ENCODE peak calls at places on chromosomes 13 and 19, in seven cellular contexts. One of them, this sample, is unnamed.

GRCh38 chr13:51494151-51494550 is 41.3 kb upstream of the INTS6 start:
- DNase-seq in heart left ventricle: no peak
- DNase-seq in HFF-Myc: no peak
- DNase-seq in testis: no peak
- DNase-seq in astrocyte of the cerebellum: no peak
- DNase-seq in tibial nerve: no peak
- DNase-seq in uterus: no peak
- DNase-seq in this sample: no peak

GRCh38 chr13:29654807-29655547 is 59.5 kb upstream of the SLC7A1 start:
- DNase-seq in heart left ventricle: no peak
- DNase-seq in HFF-Myc: peak; percentile 87
- DNase-seq in testis: no peak
- DNase-seq in astrocyte of the cerebellum: peak; percentile 18
- DNase-seq in tibial nerve: no peak
- DNase-seq in uterus: no peak
- DNase-seq in this sample: no peak

GRCh38 chr13:50494110-50494509 is 349.4 kb downstream of the DLEU7 start:
- DNase-seq in heart left ventricle: no peak
- DNase-seq in HFF-Myc: no peak
- DNase-seq in testis: no peak
- DNase-seq in astrocyte of the cerebellum: no peak
- DNase-seq in tibial nerve: no peak
- DNase-seq in uterus: no peak
- DNase-seq in this sample: no peak

GRCh38 chr13:83975668-83976165 is 93.4 kb upstream of the SLITRK1 start:
- DNase-seq in heart left ventricle: no peak
- DNase-seq in HFF-Myc: no peak
- DNase-seq in testis: no peak
- DNase-seq in astrocyte of the cerebellum: no peak
- DNase-seq in tibial nerve: no peak
- DNase-seq in uterus: no peak
- DNase-seq in this sample: no peak

GRCh38 chr19:29547981-29548380 is 22.2 kb downstream of the VSTM2B start:
- DNase-seq in heart left ventricle: no peak
- DNase-seq in HFF-Myc: no peak
- DNase-seq in testis: no peak
- DNase-seq in astrocyte of the cerebellum: no peak
- DNase-seq in tibial nerve: no peak
- DNase-seq in uterus: no peak
- DNase-seq in this sample: no peak

GRCh38 chr13:40668335-40668734 is 1.9 kb upstream of the FOXO1 start:
- DNase-seq in heart left ventricle: peak; percentile 50
- DNase-seq in HFF-Myc: no peak
- DNase-seq in testis: peak; percentile 33
- DNase-seq in astrocyte of the cerebellum: no peak
- DNase-seq in tibial nerve: peak; percentile 63
- DNase-seq in uterus: peak; percentile 51
- DNase-seq in this sample: peak; percentile 73

GRCh38 chr19:51410950-51411748 is 6.3 kb downstream of the SIGLEC10 start:
- DNase-seq in heart left ventricle: no peak
- DNase-seq in HFF-Myc: no peak
- DNase-seq in testis: no peak
- DNase-seq in astrocyte of the cerebellum: no peak
- DNase-seq in tibial nerve: no peak
- DNase-seq in uterus: no peak
- DNase-seq in this sample: no peak

GRCh38 chr13:66518068-66518467 is 712.1 kb downstream of the PCDH9 start:
- DNase-seq in heart left ventricle: no peak
- DNase-seq in HFF-Myc: no peak
- DNase-seq in testis: no peak
- DNase-seq in astrocyte of the cerebellum: no peak
- DNase-seq in tibial nerve: no peak
- DNase-seq in uterus: no peak
- DNase-seq in this sample: no peak

GRCh38 chr19:33697766-33698165 is 76.0 kb downstream of the CHST8 start:
- DNase-seq in heart left ventricle: no peak
- DNase-seq in HFF-Myc: no peak
- DNase-seq in testis: no peak
- DNase-seq in astrocyte of the cerebellum: no peak
- DNase-seq in tibial nerve: no peak
- DNase-seq in uterus: no peak
- DNase-seq in this sample: no peak

GRCh38 chr19:42023121-42023942 is 29.3 kb upstream of the ATP1A3 start:
- DNase-seq in heart left ventricle: no peak
- DNase-seq in HFF-Myc: no peak
- DNase-seq in testis: no peak
- DNase-seq in astrocyte of the cerebellum: no peak
- DNase-seq in tibial nerve: no peak
- DNase-seq in uterus: no peak
- DNase-seq in this sample: peak; percentile 92

GRCh38 chr13:99982021-99982740 is 597 bp downstream of the ZIC2 start:
- DNase-seq in heart left ventricle: no peak
- DNase-seq in HFF-Myc: no peak
- DNase-seq in testis: no peak
- DNase-seq in astrocyte of the cerebellum: no peak
- DNase-seq in tibial nerve: no peak
- DNase-seq in uterus: no peak
- DNase-seq in this sample: no peak

GRCh38 chr13:102580552-102581169 is 16.1 kb upstream of the TPP2 start:
- DNase-seq in heart left ventricle: no peak
- DNase-seq in HFF-Myc: no peak
- DNase-seq in testis: peak; percentile 42
- DNase-seq in astrocyte of the cerebellum: peak; percentile 64
- DNase-seq in tibial nerve: peak; percentile 72
- DNase-seq in uterus: no peak
- DNase-seq in this sample: peak; percentile 68

GRCh38 chr19:36136975-36137686 is 2.7 kb upstream of the CAPNS1 start:
- DNase-seq in heart left ventricle: peak; percentile 60
- DNase-seq in HFF-Myc: no peak
- DNase-seq in testis: no peak
- DNase-seq in astrocyte of the cerebellum: no peak
- DNase-seq in tibial nerve: no peak
- DNase-seq in uterus: no peak
- DNase-seq in this sample: no peak

GRCh38 chr13:113176292-113176691 is 17.8 kb downstream of the PROZ start:
- DNase-seq in heart left ventricle: no peak
- DNase-seq in HFF-Myc: no peak
- DNase-seq in testis: no peak
- DNase-seq in astrocyte of the cerebellum: no peak
- DNase-seq in tibial nerve: no peak
- DNase-seq in uterus: no peak
- DNase-seq in this sample: no peak

DNA sequence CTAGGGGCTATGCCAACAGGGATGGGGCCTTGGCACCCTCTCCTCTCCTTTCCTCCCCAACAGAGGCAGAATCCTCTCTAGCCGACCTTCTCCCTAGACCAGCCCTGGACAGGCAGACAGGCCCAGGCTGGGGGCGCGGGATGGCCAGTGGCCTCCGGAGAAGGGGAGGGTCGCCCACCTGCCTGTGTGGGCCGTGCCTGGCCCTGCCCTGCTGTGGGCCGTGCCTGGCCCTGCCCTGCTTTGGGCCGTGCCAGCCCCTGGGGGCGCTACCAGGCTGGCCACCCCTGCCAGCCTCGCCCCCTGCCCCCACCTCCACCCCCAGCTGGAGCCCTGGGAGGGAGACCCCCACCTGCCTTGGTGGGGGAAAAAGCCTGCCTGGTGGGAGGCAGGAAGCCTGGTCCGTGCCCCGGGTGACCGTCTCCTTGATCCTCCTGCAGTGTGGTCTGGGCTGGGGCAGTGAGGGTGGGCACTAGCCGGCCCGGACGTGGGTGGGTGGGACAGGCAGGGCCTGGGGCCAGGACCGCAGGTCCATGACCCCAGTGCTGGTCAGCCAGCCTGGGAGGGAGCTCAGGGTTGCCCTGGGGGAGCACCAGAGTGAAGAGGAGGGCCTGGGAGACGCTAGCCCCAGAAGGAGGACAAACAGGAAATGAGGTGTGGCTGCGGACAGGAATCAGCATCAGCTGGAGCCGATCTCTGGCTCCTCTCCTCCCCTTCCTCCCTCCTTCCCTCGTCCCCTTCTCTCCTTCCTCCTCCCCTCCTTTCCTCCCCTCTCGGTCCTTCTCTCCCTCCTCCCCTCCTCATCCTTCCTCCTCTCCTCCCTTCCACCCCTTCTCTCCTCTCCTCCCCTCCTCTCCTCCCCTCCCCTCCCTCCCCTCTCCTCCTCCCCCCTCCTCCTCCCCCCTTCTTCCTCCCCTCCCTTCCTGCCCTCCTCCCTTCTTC is 5.1 kb upstream of the MKNK2 start:
- DNase-seq in heart left ventricle: peak; percentile 77
- DNase-seq in HFF-Myc: peak; percentile 69
- DNase-seq in testis: peak; percentile 62
- DNase-seq in astrocyte of the cerebellum: no peak
- DNase-seq in tibial nerve: peak; percentile 66
- DNase-seq in uterus: peak; percentile 77
- DNase-seq in this sample: peak; percentile 71
- TF ChIP-seq CTCF in heart left ventricle: no peak
- TF ChIP-seq CTCF in HFF-Myc: no peak
- TF ChIP-seq CTCF in testis: no peak
- TF ChIP-seq CTCF in astrocyte of the cerebellum: no peak
- TF ChIP-seq CTCF in tibial nerve: no peak
- TF ChIP-seq CTCF in uterus: no peak
- TF ChIP-seq CTCF in this sample: no peak

GRCh38 chr19:861099-861755 is 1.8 kb downstream of the CFD start:
- DNase-seq in heart left ventricle: no peak
- DNase-seq in HFF-Myc: no peak
- DNase-seq in testis: no peak
- DNase-seq in astrocyte of the cerebellum: no peak
- DNase-seq in tibial nerve: no peak
- DNase-seq in uterus: no peak
- DNase-seq in this sample: no peak

GRCh38 chr19:861756-862528 is 2.5 kb downstream of the CFD start:
- DNase-seq in heart left ventricle: no peak
- DNase-seq in HFF-Myc: no peak
- DNase-seq in testis: peak; percentile 68
- DNase-seq in astrocyte of the cerebellum: no peak
- DNase-seq in tibial nerve: no peak
- DNase-seq in uterus: no peak
- DNase-seq in this sample: peak; percentile 97

GRCh38 chr19:862529-863304 is 3.3 kb downstream of the CFD start:
- DNase-seq in heart left ventricle: peak; percentile 46
- DNase-seq in HFF-Myc: no peak
- DNase-seq in testis: peak; percentile 79
- DNase-seq in astrocyte of the cerebellum: no peak
- DNase-seq in tibial nerve: peak; percentile 64
- DNase-seq in uterus: peak; percentile 62
- DNase-seq in this sample: peak; percentile 95

GRCh38 chr19:858868-859843 is at the start of gene CFD:
- DNase-seq in heart left ventricle: peak; percentile 60
- DNase-seq in HFF-Myc: no peak
- DNase-seq in testis: peak; percentile 58
- DNase-seq in astrocyte of the cerebellum: no peak
- DNase-seq in tibial nerve: peak; percentile 75
- DNase-seq in uterus: no peak
- DNase-seq in this sample: no peak

GRCh38 chr19:860481-861098 is 1.1 kb downstream of the CFD start:
- DNase-seq in heart left ventricle: no peak
- DNase-seq in HFF-Myc: no peak
- DNase-seq in testis: peak; percentile 69
- DNase-seq in astrocyte of the cerebellum: no peak
- DNase-seq in tibial nerve: peak; percentile 66
- DNase-seq in uterus: no peak
- DNase-seq in this sample: peak; percentile 80
- H3K4me3 ChIP-seq in heart left ventricle: peak overlapping the region; percentile 59
- H3K4me3 ChIP-seq in HFF-Myc: peak overlapping the region; percentile 35
- H3K4me3 ChIP-seq in testis: peak overlapping the region; percentile 37
- H3K4me3 ChIP-seq in astrocyte of the cerebellum: peak overlapping the region; percentile 32
- H3K4me3 ChIP-seq in tibial nerve: peak overlapping the region; percentile 32
- H3K4me3 ChIP-seq in uterus: peak overlapping the region; percentile 7
- H3K4me3 ChIP-seq in this sample: no peak overlapping the region

GRCh38 chr13:48398450-48399095 is 14.3 kb downstream of the LPAR6 start:
- DNase-seq in heart left ventricle: no peak
- DNase-seq in HFF-Myc: no peak
- DNase-seq in testis: no peak
- DNase-seq in astrocyte of the cerebellum: no peak
- DNase-seq in tibial nerve: no peak
- DNase-seq in uterus: no peak
- DNase-seq in this sample: no peak

GRCh38 chr13:48400090-48400694 is 12.7 kb downstream of the LPAR6 start:
- DNase-seq in heart left ventricle: no peak
- DNase-seq in HFF-Myc: no peak
- DNase-seq in testis: no peak
- DNase-seq in astrocyte of the cerebellum: no peak
- DNase-seq in tibial nerve: no peak
- DNase-seq in uterus: no peak
- DNase-seq in this sample: no peak

GRCh38 chr13:48401480-48401879 is 11.4 kb downstream of the LPAR6 start:
- DNase-seq in heart left ventricle: no peak
- DNase-seq in HFF-Myc: no peak
- DNase-seq in testis: no peak
- DNase-seq in astrocyte of the cerebellum: no peak
- DNase-seq in tibial nerve: no peak
- DNase-seq in uterus: no peak
- DNase-seq in this sample: no peak

GRCh38 chr13:48402325-48402962 is 10.5 kb downstream of the LPAR6 start:
- DNase-seq in heart left ventricle: no peak
- DNase-seq in HFF-Myc: no peak
- DNase-seq in testis: no peak
- DNase-seq in astrocyte of the cerebellum: no peak
- DNase-seq in tibial nerve: no peak
- DNase-seq in uterus: no peak
- DNase-seq in this sample: no peak

GRCh38 chr13:48400820-48401219 is 12.1 kb downstream of the LPAR6 start:
- DNase-seq in heart left ventricle: no peak
- DNase-seq in HFF-Myc: peak; percentile 32
- DNase-seq in testis: no peak
- DNase-seq in astrocyte of the cerebellum: peak; percentile 56
- DNase-seq in tibial nerve: no peak
- DNase-seq in uterus: no peak
- DNase-seq in this sample: no peak
- TF ChIP-seq CTCF in heart left ventricle: peak; percentile 30
- TF ChIP-seq CTCF in HFF-Myc: no peak
- TF ChIP-seq CTCF in testis: no peak
- TF ChIP-seq CTCF in astrocyte of the cerebellum: no peak
- TF ChIP-seq CTCF in tibial nerve: no peak
- TF ChIP-seq CTCF in uterus: peak; percentile 6
- TF ChIP-seq CTCF in this sample: no peak

DNA sequence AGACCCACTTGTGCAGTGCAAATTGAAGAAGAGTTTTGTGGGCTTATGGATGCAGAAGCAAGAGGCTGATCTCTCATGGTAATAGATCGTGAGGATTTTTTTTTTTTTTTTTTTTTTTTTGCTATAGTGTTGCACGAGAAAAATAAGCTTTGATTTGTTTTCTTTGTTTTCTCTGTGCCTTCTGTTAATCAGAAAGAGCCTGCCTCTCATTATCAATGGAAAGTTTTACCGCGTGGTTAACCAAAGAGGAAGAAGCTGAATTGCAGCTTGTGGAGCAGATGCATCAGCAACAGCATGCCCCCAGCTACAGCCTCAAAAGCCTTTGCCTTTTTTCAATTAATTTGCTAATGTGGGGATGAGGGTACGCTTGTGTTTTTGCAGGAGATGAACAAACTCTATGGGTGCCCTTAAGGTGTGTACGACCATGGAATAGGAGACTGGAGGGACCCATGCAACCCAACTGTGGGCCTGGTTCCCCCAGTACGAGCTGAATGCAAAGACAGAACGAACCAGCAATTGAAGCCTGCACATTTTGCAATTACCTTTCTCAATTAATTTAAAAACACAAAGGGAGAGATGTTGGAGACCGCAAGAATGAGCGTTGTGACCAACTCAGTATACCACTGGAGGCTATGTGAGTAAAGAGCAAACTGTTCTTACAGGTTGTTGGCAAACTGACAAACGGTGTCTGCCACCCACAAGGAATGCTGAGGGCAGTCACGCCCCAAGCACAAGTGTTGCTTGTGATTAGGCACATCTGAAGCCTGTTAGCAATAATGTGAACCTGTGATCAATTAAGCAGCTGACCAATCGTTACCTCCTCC is 58.6 kb upstream of the SPRY2 start:
- DNase-seq in heart left ventricle: no peak
- DNase-seq in HFF-Myc: peak; percentile 15
- DNase-seq in testis: no peak
- DNase-seq in astrocyte of the cerebellum: no peak
- DNase-seq in tibial nerve: no peak
- DNase-seq in uterus: no peak
- DNase-seq in this sample: no peak
- H3K4me3 ChIP-seq in heart left ventricle: no peak overlapping the region
- H3K4me3 ChIP-seq in HFF-Myc: no peak overlapping the region
- H3K4me3 ChIP-seq in testis: no peak overlapping the region
- H3K4me3 ChIP-seq in astrocyte of the cerebellum: no peak overlapping the region
- H3K4me3 ChIP-seq in tibial nerve: no peak overlapping the region
- H3K4me3 ChIP-seq in uterus: no peak overlapping the region
- H3K4me3 ChIP-seq in this sample: no peak overlapping the region